ENCODE peak calls at places on chromosomes 6 and 20, in five cellular contexts. One of them, this sample, is unnamed.
A peak's percentile ranks its signal among the peaks of the same experiment; 100 is the strongest.

GRCh38 chr6:119683022-119683421 is 333.5 kb upstream of the MAN1A1 start:
- DNase-seq in ascending aorta: no peak
- DNase-seq in foreskin fibroblast: no peak
- DNase-seq in PC-3: no peak
- DNase-seq in cardiac muscle cell: no peak
- DNase-seq in this sample: peak; percentile 52

GRCh38 chr6:116034327-116034726 is 26.4 kb downstream of the FRK start:
- DNase-seq in ascending aorta: no peak
- DNase-seq in foreskin fibroblast: peak; percentile 39
- DNase-seq in PC-3: peak; percentile 30
- DNase-seq in cardiac muscle cell: no peak
- DNase-seq in this sample: peak; percentile 49

GRCh38 chr6:1327630-1328029 is 15.7 kb downstream of the FOXQ1 start:
- DNase-seq in ascending aorta: no peak
- DNase-seq in foreskin fibroblast: peak; percentile 70
- DNase-seq in PC-3: no peak
- DNase-seq in cardiac muscle cell: no peak
- DNase-seq in this sample: no peak

GRCh38 chr6:69693749-69694148 is 103.1 kb downstream of the LMBRD1 start:
- DNase-seq in ascending aorta: no peak
- DNase-seq in foreskin fibroblast: peak; percentile 38
- DNase-seq in PC-3: no peak
- DNase-seq in cardiac muscle cell: no peak
- DNase-seq in this sample: no peak

GRCh38 chr6:80209434-80209833 is 103.0 kb downstream of the BCKDHB start:
- DNase-seq in ascending aorta: no peak
- DNase-seq in foreskin fibroblast: no peak
- DNase-seq in PC-3: no peak
- DNase-seq in cardiac muscle cell: no peak
- DNase-seq in this sample: no peak

GRCh38 chr6:145948878-145949613 is 15.1 kb downstream of the SHPRH start:
- DNase-seq in ascending aorta: no peak
- DNase-seq in foreskin fibroblast: peak; percentile 10
- DNase-seq in PC-3: no peak
- DNase-seq in cardiac muscle cell: no peak
- DNase-seq in this sample: no peak

GRCh38 chr20:17936791-17937687 is 31.6 kb downstream of the SNX5 start:
- DNase-seq in ascending aorta: no peak
- DNase-seq in foreskin fibroblast: peak; percentile 86
- DNase-seq in PC-3: no peak
- DNase-seq in cardiac muscle cell: peak; percentile 51
- DNase-seq in this sample: no peak

GRCh38 chr20:46960536-46960935 is 65.9 kb downstream of the EYA2 start:
- DNase-seq in ascending aorta: no peak
- DNase-seq in foreskin fibroblast: no peak
- DNase-seq in PC-3: no peak
- DNase-seq in cardiac muscle cell: no peak
- DNase-seq in this sample: no peak

GRCh38 chr6:158807515-158808441 is 11.4 kb downstream of the EZR start:
- DNase-seq in ascending aorta: no peak
- DNase-seq in foreskin fibroblast: no peak
- DNase-seq in PC-3: no peak
- DNase-seq in cardiac muscle cell: no peak
- DNase-seq in this sample: no peak

GRCh38 chr20:9409981-9410380 is 104.4 kb upstream of the LAMP5 start:
- DNase-seq in ascending aorta: no peak
- DNase-seq in foreskin fibroblast: peak; percentile 84
- DNase-seq in PC-3: peak; percentile 68
- DNase-seq in cardiac muscle cell: no peak
- DNase-seq in this sample: peak; percentile 51

DNA sequence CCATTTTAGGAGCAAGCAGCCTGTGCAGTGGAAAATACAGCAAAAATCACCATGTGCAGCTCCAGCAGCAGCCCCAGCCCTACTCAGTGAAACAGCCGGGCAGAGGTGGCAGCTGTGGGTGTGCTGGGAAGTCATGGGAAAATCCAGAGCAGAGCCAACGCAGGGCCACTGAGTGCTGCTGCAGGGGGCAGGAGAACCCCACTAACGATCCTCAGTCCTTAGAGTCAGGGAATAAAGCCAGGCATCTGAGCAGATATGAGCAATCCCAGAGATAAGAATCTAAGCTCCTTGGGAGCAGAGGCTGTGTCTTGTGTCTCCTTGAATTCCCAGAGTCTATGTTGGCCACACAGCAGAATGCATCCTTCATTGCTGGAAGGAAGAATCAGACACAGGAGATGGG is 493.1 kb upstream of the MAP3K7 start:
- DNase-seq in ascending aorta: no peak
- DNase-seq in foreskin fibroblast: no peak
- DNase-seq in PC-3: no peak
- DNase-seq in cardiac muscle cell: no peak
- DNase-seq in this sample: no peak
- TF ChIP-seq CTCF in ascending aorta: no peak
- TF ChIP-seq CTCF in foreskin fibroblast: no peak
- TF ChIP-seq CTCF in PC-3: no peak
- TF ChIP-seq CTCF in cardiac muscle cell: no peak
- TF ChIP-seq CTCF in this sample: no peak

GRCh38 chr6:27758471-27758870 is 153.7 kb downstream of the OR2B2 start:
- DNase-seq in ascending aorta: no peak
- DNase-seq in foreskin fibroblast: no peak
- DNase-seq in PC-3: no peak
- DNase-seq in cardiac muscle cell: no peak
- DNase-seq in this sample: no peak
- H3K4me3 ChIP-seq in ascending aorta: no peak overlapping the region
- H3K4me3 ChIP-seq in foreskin fibroblast: no peak overlapping the region
- H3K4me3 ChIP-seq in PC-3: no peak overlapping the region
- H3K4me3 ChIP-seq in cardiac muscle cell: no peak overlapping the region
- H3K4me3 ChIP-seq in this sample: no peak overlapping the region

GRCh38 chr20:5056801-5057599 is 55.7 kb upstream of the SLC23A2 start:
- DNase-seq in ascending aorta: peak; percentile 49
- DNase-seq in foreskin fibroblast: peak; percentile 57
- DNase-seq in PC-3: peak; percentile 71
- DNase-seq in cardiac muscle cell: no peak
- DNase-seq in this sample: peak; percentile 60
- TF ChIP-seq CTCF in ascending aorta: no peak
- TF ChIP-seq CTCF in foreskin fibroblast: peak; percentile 43
- TF ChIP-seq CTCF in PC-3: peak; percentile 76
- TF ChIP-seq CTCF in cardiac muscle cell: peak; percentile 50
- TF ChIP-seq CTCF in this sample: peak; percentile 31

DNA sequence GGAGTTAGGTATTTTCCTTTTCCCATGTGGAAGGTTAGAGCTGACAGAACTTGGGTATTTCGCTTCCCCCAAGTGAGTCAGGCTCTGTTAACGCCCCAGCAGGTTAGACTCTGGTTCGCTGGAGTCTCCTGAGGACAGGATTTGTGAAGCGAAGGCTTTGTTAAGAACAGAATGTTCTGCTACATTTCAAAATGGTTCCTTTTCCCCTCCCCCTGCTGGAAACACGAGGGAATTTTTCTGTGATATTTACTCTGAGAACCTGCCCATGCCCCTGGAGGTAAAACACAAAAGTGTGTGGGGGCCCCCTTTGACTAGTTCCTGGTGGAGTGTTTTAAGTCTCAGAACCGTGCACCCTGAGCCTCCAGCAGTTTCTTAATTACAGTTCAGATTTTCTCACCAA is 731.4 kb upstream of the CITED2 start:
- DNase-seq in ascending aorta: no peak
- DNase-seq in foreskin fibroblast: peak; percentile 16
- DNase-seq in PC-3: peak; percentile 36
- DNase-seq in cardiac muscle cell: peak; percentile 21
- DNase-seq in this sample: peak; percentile 20
- H3K4me3 ChIP-seq in ascending aorta: no peak overlapping the region
- H3K4me3 ChIP-seq in foreskin fibroblast: no peak overlapping the region
- H3K4me3 ChIP-seq in PC-3: no peak overlapping the region
- H3K4me3 ChIP-seq in cardiac muscle cell: no peak overlapping the region
- H3K4me3 ChIP-seq in this sample: no peak overlapping the region

GRCh38 chr6:142870787-142871371 is 74.1 kb downstream of the HIVEP2 start:
- DNase-seq in ascending aorta: no peak
- DNase-seq in foreskin fibroblast: no peak
- DNase-seq in PC-3: no peak
- DNase-seq in cardiac muscle cell: no peak
- DNase-seq in this sample: peak; percentile 42

GRCh38 chr6:142872376-142872775 is 72.6 kb downstream of the HIVEP2 start:
- DNase-seq in ascending aorta: no peak
- DNase-seq in foreskin fibroblast: peak; percentile 51
- DNase-seq in PC-3: no peak
- DNase-seq in cardiac muscle cell: no peak
- DNase-seq in this sample: peak; percentile 34

GRCh38 chr6:142868917-142869316 is 76.1 kb downstream of the HIVEP2 start:
- DNase-seq in ascending aorta: no peak
- DNase-seq in foreskin fibroblast: no peak
- DNase-seq in PC-3: no peak
- DNase-seq in cardiac muscle cell: no peak
- DNase-seq in this sample: no peak

GRCh38 chr6:142874676-142875075 is 70.3 kb downstream of the HIVEP2 start:
- DNase-seq in ascending aorta: no peak
- DNase-seq in foreskin fibroblast: no peak
- DNase-seq in PC-3: no peak
- DNase-seq in cardiac muscle cell: no peak
- DNase-seq in this sample: peak; percentile 26

GRCh38 chr6:142871910-142872331 is 73.1 kb downstream of the HIVEP2 start:
- DNase-seq in ascending aorta: peak; percentile 21
- DNase-seq in foreskin fibroblast: peak; percentile 84
- DNase-seq in PC-3: peak; percentile 68
- DNase-seq in cardiac muscle cell: no peak
- DNase-seq in this sample: peak; percentile 87
- TF ChIP-seq CTCF in ascending aorta: no peak
- TF ChIP-seq CTCF in foreskin fibroblast: no peak
- TF ChIP-seq CTCF in PC-3: no peak
- TF ChIP-seq CTCF in cardiac muscle cell: no peak
- TF ChIP-seq CTCF in this sample: no peak

DNA sequence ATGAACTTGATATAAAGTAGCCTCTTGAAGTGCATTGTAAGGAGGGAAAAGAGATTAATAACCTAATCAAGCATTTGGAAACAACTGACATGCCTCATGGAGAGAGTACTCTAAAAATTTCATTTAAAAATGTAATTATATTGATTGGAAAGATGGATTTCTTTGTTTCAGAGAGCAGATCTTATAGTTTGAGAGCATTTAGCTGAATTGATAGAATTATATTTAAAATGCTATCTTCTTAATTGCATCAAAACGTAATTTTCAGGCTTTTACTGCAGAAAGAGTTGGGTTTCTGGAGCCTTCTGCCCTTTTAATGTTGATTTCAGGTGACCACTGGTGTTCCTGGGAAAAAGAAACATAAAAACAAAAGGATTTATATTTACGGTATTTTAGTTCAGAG is 130.6 kb downstream of the EDN3 start:
- DNase-seq in ascending aorta: no peak
- DNase-seq in foreskin fibroblast: no peak
- DNase-seq in PC-3: no peak
- DNase-seq in cardiac muscle cell: no peak
- DNase-seq in this sample: no peak
- H3K4me3 ChIP-seq in ascending aorta: no peak overlapping the region
- H3K4me3 ChIP-seq in foreskin fibroblast: no peak overlapping the region
- H3K4me3 ChIP-seq in PC-3: no peak overlapping the region
- H3K4me3 ChIP-seq in cardiac muscle cell: no peak overlapping the region
- H3K4me3 ChIP-seq in this sample: no peak overlapping the region

GRCh38 chr6:28981833-28982475 is 23.2 kb downstream of the ZNF311 start:
- DNase-seq in ascending aorta: peak; percentile 79
- DNase-seq in foreskin fibroblast: peak; percentile 87
- DNase-seq in PC-3: peak; percentile 82
- DNase-seq in cardiac muscle cell: peak; percentile 93
- DNase-seq in this sample: peak; percentile 87
- TF ChIP-seq CTCF in ascending aorta: peak; percentile 18
- TF ChIP-seq CTCF in foreskin fibroblast: no peak
- TF ChIP-seq CTCF in PC-3: no peak
- TF ChIP-seq CTCF in cardiac muscle cell: no peak
- TF ChIP-seq CTCF in this sample: no peak